ENCODE peak calls at places on chromosome 18, in nine cellular contexts. C is pancreas, F is HCT116, H is DND-41, P is Panc1, T is mesenchymal stem cell, M is AG04449, Z is Caco-2, J is brain microvascular endothelial cell. D is an unnamed sample.

GRCh38 chr18:3885209-3885792 is 435.3 kb downstream of the TGIF1 start:
- DNase-seq in C (no peak), F (peak), H (no peak), P (no peak), T (no peak), M (no peak), Z (peak), J (peak), D (no peak)

GRCh38 chr18:36568487-36568886 is 260.3 kb downstream of the TPGS2 start:
- DNase-seq in C (no peak), F (no peak), H (no peak), P (no peak), T (no peak), M (no peak), Z (no peak), J (no peak), D (no peak)

GRCh38 chr18:13387856-13388548 is 169.4 kb downstream of the LDLRAD4 start:
- DNase-seq in C (no peak), F (no peak), H (no peak), P (no peak), T (peak), M (peak), Z (no peak), J (no peak), D (no peak)

GRCh38 chr18:70314383-70314782 is 25.5 kb downstream of the SOCS6 start:
- DNase-seq in C (no peak), F (no peak), H (no peak), P (no peak), T (no peak), M (no peak), Z (no peak), J (no peak), D (no peak)

GRCh38 chr18:8889479-8889878 is 184.1 kb downstream of the MTCL1 start:
- DNase-seq in C (no peak), F (no peak), H (no peak), P (no peak), T (peak), M (peak), Z (no peak), J (peak), D (no peak)

GRCh38 chr18:35490894-35491688 is 6.7 kb downstream of the INO80C start:
- DNase-seq in C (no peak), F (no peak), H (peak), P (no peak), T (no peak), M (no peak), Z (no peak), J (no peak), D (no peak)

GRCh38 chr18:49011291-49011746 is 60.6 kb upstream of the SMAD7 start:
- DNase-seq in C (peak), F (no peak), H (no peak), P (no peak), T (no peak), M (no peak), Z (no peak), J (no peak), D (no peak)

GRCh38 chr18:61201516-61201915 is 131.7 kb upstream of the CDH20 start:
- DNase-seq in C (no peak), F (no peak), H (no peak), P (no peak), T (no peak), M (no peak), Z (no peak), J (no peak), D (no peak)

GRCh38 chr18:46767217-46767616 is 10.4 kb upstream of the ST8SIA5 start:
- DNase-seq in C (no peak), F (no peak), H (no peak), P (no peak), T (no peak), M (no peak), Z (no peak), J (no peak), D (no peak)

GRCh38 chr18:56575819-56576663 is 62.4 kb downstream of the TXNL1 start:
- DNase-seq in C (no peak), F (peak), H (no peak), P (peak), T (peak), M (no peak), Z (peak), J (peak), D (peak)

GRCh38 chr18:48752478-48752877 is 198.3 kb downstream of the SMAD7 start:
- DNase-seq in C (no peak), F (no peak), H (no peak), P (no peak), T (no peak), M (no peak), Z (no peak), J (no peak), D (no peak)

GRCh38 chr18:13541621-13542519 is 184.5 kb downstream of the FAM210A start:
- DNase-seq in C (no peak), F (no peak), H (no peak), P (no peak), T (peak), M (no peak), Z (peak), J (no peak), D (no peak)

GRCh38 chr18:45837283-45838070 is 12.0 kb downstream of the SIGLEC15 start:
- DNase-seq in C (peak), F (no peak), H (no peak), P (no peak), T (peak), M (no peak), Z (peak), J (no peak), D (peak)

GRCh38 chr18:54786211-54786610 is 42.1 kb upstream of the RAB27B start:
- DNase-seq in C (no peak), F (no peak), H (no peak), P (no peak), T (no peak), M (no peak), Z (no peak), J (no peak), D (no peak)

GRCh38 chr18:79366177-79367094 is 29.3 kb upstream of the NFATC1 start:
- DNase-seq in C (no peak), F (no peak), H (no peak), P (no peak), T (peak), M (peak), Z (no peak), J (no peak), D (peak)

GRCh38 chr18:52160652-52161051 is 179.3 kb upstream of the DCC start:
- DNase-seq in C (no peak), F (no peak), H (no peak), P (no peak), T (no peak), M (no peak), Z (peak), J (no peak), D (no peak)

GRCh38 chr18:74562775-74563174 is 28.5 kb downstream of the CNDP1 start:
- DNase-seq in C (no peak), F (no peak), H (no peak), P (no peak), T (no peak), M (no peak), Z (no peak), J (no peak), D (no peak)

GRCh38 chr18:50286391-50287027 is 983 bp downstream of the CXXC1 start:
- DNase-seq in C (no peak), F (peak), H (peak), P (no peak), T (peak), M (no peak), Z (no peak), J (no peak), D (no peak)

GRCh38 chr18:13530879-13531387 is 195.4 kb downstream of the FAM210A start:
- DNase-seq in C (no peak), F (peak), H (peak), P (peak), T (no peak), M (peak), Z (peak), J (peak), D (peak)

GRCh38 chr18:48059363-48060109 is 129.1 kb upstream of the SMAD2 start:
- DNase-seq in C (no peak), F (no peak), H (no peak), P (no peak), T (no peak), M (no peak), Z (no peak), J (no peak), D (no peak)

GRCh38 chr18:5197032-5197434 is at the start of gene AKAIN1:
- DNase-seq in C (peak), F (no peak), H (no peak), P (no peak), T (peak), M (no peak), Z (peak), J (peak), D (peak)

GRCh38 chr18:73901589-73901988 is 246.0 kb downstream of the FBXO15 start:
- DNase-seq in C (no peak), F (no peak), H (no peak), P (no peak), T (no peak), M (no peak), Z (no peak), J (no peak), D (no peak)

GRCh38 chr18:78995740-78996395 is 16.2 kb downstream of the SALL3 start:
- DNase-seq in C (no peak), F (no peak), H (no peak), P (no peak), T (no peak), M (no peak), Z (no peak), J (no peak), D (no peak)

GRCh38 chr18:76459687-76460350 is 35.2 kb downstream of the ZNF516 start:
- DNase-seq in C (no peak), F (peak), H (no peak), P (peak), T (peak), M (peak), Z (no peak), J (peak), D (peak)

GRCh38 chr18:69127844-69128486 is 272.7 kb upstream of the DOK6 start:
- DNase-seq in C (no peak), F (no peak), H (no peak), P (no peak), T (no peak), M (no peak), Z (no peak), J (no peak), D (no peak)

GRCh38 chr18:75208055-75208835 is 694 bp downstream of the PTGR3 start:
- DNase-seq in C (peak), F (no peak), H (peak), P (no peak), T (peak), M (no peak), Z (peak), J (peak), D (no peak)

GRCh38 chr18:26854292-26854881 is 11.1 kb downstream of the AQP4 start:
- DNase-seq in C (no peak), F (no peak), H (no peak), P (no peak), T (no peak), M (no peak), Z (no peak), J (no peak), D (no peak)

GRCh38 chr18:61157451-61157850 is 175.8 kb upstream of the CDH20 start:
- DNase-seq in C (no peak), F (no peak), H (no peak), P (no peak), T (no peak), M (no peak), Z (no peak), J (no peak), D (no peak)

GRCh38 chr18:8283901-8284585 is 325.2 kb upstream of the RAB12 start:
- DNase-seq in C (no peak), F (no peak), H (no peak), P (no peak), T (no peak), M (no peak), Z (no peak), J (peak), D (peak)

GRCh38 chr18:59057969-59058368 is 81.7 kb upstream of the SEC11C start:
- DNase-seq in C (no peak), F (no peak), H (no peak), P (no peak), T (no peak), M (no peak), Z (no peak), J (peak), D (peak)

GRCh38 chr18:61606759-61607158 is 273.5 kb downstream of the CDH20 start:
- DNase-seq in C (no peak), F (peak), H (no peak), P (peak), T (peak), M (peak), Z (no peak), J (peak), D (peak)

GRCh38 chr18:32870611-32871010 is 97.8 kb upstream of the KLHL14 start:
- DNase-seq in C (no peak), F (no peak), H (no peak), P (no peak), T (no peak), M (no peak), Z (no peak), J (no peak), D (no peak)

GRCh38 chr18:12839526-12840196 is 44.4 kb downstream of the PTPN2 start:
- DNase-seq in C (no peak), F (no peak), H (peak), P (no peak), T (peak), M (no peak), Z (no peak), J (no peak), D (peak)

GRCh38 chr18:77249583-77250500 is at the start of gene GALR1:
- DNase-seq in C (peak), F (no peak), H (no peak), P (no peak), T (peak), M (no peak), Z (no peak), J (no peak), D (no peak)

DNA sequence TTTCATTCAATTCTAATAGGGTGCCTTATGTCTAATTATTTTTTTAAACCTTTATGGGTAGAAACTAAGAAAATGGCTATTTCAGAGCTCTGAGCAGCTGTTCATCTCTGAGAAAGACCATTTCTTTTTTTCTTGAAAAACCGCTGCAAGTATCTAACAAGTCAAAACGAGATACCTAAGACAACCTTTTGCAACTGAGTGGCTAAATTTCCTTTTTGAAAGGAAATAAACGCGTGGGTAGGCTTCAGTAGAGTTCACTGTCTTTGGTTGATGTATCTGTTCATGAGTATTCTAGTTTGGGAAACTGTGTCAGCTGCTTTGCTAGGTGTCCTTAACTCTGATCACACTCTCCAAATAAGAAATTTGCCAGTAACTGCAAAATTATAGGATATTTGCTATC is 104.3 kb upstream of the LINC00305 start:
- DNase-seq in C (no peak), F (no peak), H (no peak), P (no peak), T (no peak), M (no peak), Z (no peak), J (no peak), D (no peak)
- H3K4me3 ChIP-seq in C (no peak), F (no peak), H (no peak), P (no peak), T (no peak), M (no peak), Z (no peak), J (no peak), D (no peak)

GRCh38 chr18:68033466-68033865 is 516.9 kb upstream of the DSEL start:
- DNase-seq in C (no peak), F (no peak), H (no peak), P (no peak), T (no peak), M (no peak), Z (no peak), J (peak), D (no peak)
- H3K4me3 ChIP-seq in C (no peak), F (no peak), H (no peak), P (no peak), T (peak), M (no peak), Z (no peak), J (no peak), D (no peak)

DNA sequence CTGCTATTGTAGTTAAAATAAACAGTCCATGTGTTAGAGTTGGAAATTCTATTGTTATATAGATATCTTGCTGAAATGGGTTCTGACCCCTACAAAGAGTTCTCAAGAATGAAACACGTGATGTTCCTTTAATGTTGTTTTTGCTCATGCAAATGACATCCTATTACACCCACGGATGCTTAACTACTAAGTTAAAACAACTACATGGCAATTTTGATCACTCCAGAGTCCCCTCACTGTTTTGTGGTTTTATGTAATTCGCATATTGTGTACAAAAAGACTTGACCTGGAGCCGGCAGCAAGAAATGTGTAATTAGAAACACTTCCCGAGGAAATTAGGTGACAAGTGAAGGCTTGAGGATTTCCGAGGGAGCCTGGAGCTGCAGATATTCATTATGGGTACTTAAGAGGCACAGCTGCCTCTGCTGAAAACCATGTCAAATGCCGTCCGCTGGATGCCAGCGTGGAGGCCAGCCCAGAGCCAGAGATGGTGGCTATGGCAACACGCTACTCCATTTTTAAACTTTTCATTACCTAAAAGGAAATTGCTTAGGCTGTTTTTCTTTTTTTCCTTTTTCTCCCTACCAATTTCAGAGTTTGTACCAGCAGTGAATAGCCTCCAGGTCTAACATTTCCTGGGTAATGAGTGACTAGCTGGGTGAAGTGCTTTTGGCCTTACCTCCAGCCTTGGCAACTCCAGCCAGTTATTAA is 21.0 kb upstream of the CABLES1 start:
- DNase-seq in C (no peak), F (no peak), H (no peak), P (no peak), T (peak), M (no peak), Z (no peak), J (no peak), D (no peak)
- H3K4me3 ChIP-seq in C (no peak), F (no peak), H (no peak), P (no peak), T (no peak), M (no peak), Z (no peak), J (no peak), D (no peak)

DNA sequence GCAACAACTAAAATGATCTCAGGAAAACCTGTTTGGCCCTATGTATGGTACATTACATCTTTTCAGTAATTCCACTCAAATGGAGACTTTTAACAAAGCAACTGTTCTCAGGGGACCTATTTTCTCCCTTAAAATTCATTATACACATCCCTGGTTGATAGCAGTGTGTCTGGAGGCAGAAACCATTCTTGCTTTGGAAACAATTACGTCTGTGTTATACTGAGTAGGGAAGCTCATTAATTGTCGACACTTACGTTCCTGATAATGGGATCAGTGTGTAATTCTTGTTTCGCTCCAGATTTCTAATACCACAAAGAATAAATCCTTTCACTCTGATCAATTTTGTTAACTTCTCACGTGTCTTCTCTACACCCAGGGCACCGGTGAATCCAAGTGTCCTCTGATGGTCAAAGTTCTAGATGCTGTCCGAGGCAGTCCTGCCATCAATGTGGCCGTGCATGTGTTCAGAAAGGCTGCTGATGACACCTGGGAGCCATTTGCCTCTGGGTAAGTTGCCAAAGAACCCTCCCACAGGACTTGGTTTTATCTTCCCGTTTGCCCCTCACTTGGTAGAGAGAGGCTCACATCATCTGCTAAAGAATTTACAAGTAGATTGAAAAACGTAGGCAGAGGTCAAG is 962 bp downstream of the TTR start:
- DNase-seq in C (no peak), F (no peak), H (no peak), P (no peak), T (no peak), M (no peak), Z (no peak), J (no peak), D (no peak)
- H3K4me3 ChIP-seq in C (no peak), F (no peak), H (no peak), P (no peak), T (no peak), M (no peak), Z (no peak), J (no peak), D (no peak)

GRCh38 chr18:23718731-23719130 is 29.5 kb downstream of the LAMA3 start:
- DNase-seq in C (no peak), F (no peak), H (no peak), P (no peak), T (no peak), M (no peak), Z (no peak), J (no peak), D (no peak)

GRCh38 chr18:23719634-23720201 is 30.5 kb downstream of the LAMA3 start:
- DNase-seq in C (no peak), F (peak), H (no peak), P (peak), T (peak), M (peak), Z (peak), J (peak), D (peak)

GRCh38 chr18:23716516-23716915 is 27.3 kb downstream of the LAMA3 start:
- DNase-seq in C (no peak), F (no peak), H (no peak), P (no peak), T (peak), M (no peak), Z (no peak), J (peak), D (peak)

GRCh38 chr18:23716966-23717365 is 27.7 kb downstream of the LAMA3 start:
- DNase-seq in C (no peak), F (no peak), H (no peak), P (no peak), T (peak), M (no peak), Z (no peak), J (no peak), D (no peak)

GRCh38 chr18:23718243-23718720 is 29.0 kb downstream of the LAMA3 start:
- DNase-seq in C (no peak), F (no peak), H (no peak), P (no peak), T (peak), M (no peak), Z (no peak), J (peak), D (peak)
- H3K4me3 ChIP-seq in C (no peak), F (no peak), H (no peak), P (no peak), T (no peak), M (no peak), Z (no peak), J (no peak), D (no peak)

D was measured in skeletal muscle cell.